ENCODE peak calls at places on chromosome 10, in eight cellular contexts. O, D, H, A, L, S, Z and C are unnamed samples.
A peak's percentile ranks its signal among the peaks of the same experiment; 100 is the strongest.

GRCh38 chr10:124375353-124375614 is 43.4 kb downstream of the OAT start:
- DNase-seq in O (no peak), D (no peak), H (no peak), A (no peak), L (no peak), S (no peak), Z (no peak), C (no peak)

GRCh38 chr10:103797857-103798256 is 57.5 kb downstream of the SH3PXD2A start:
- DNase-seq in O (no peak), D (no peak), H (no peak), A (no peak), L (no peak), S (no peak), Z (no peak), C (no peak)

GRCh38 chr10:126062132-126063032 is 166.0 kb downstream of the FANK1 start:
- DNase-seq in O (no peak), D (peak; percentile 52), H (peak; percentile 96), A (peak; percentile 28), L (peak; percentile 92), S (no peak), Z (peak; percentile 72), C (peak; percentile 95)

GRCh38 chr10:48336978-48337599 is 30.6 kb downstream of the MAPK8 start:
- DNase-seq in O (no peak), D (no peak), H (no peak), A (no peak), L (no peak), S (no peak), Z (no peak), C (no peak)

GRCh38 chr10:132488231-132488821 is 49.3 kb upstream of the INPP5A start:
- DNase-seq in O (no peak), D (no peak), H (no peak), A (no peak), L (no peak), S (no peak), Z (no peak), C (no peak)

GRCh38 chr10:29482591-29483421 is 152.0 kb downstream of the SVIL start:
- DNase-seq in O (peak; percentile 46), D (no peak), H (peak; percentile 83), A (peak; percentile 34), L (peak; percentile 33), S (no peak), Z (no peak), C (no peak)

GRCh38 chr10:125043824-125044658 is 102.1 kb downstream of the ZRANB1 start:
- DNase-seq in O (no peak), D (no peak), H (no peak), A (no peak), L (no peak), S (no peak), Z (no peak), C (no peak)

GRCh38 chr10:131636116-131636515 is 264.7 kb upstream of the PPP2R2D start:
- DNase-seq in O (no peak), D (no peak), H (no peak), A (no peak), L (no peak), S (no peak), Z (no peak), C (no peak)

GRCh38 chr10:60549686-60550085 is 160.0 kb upstream of the ANK3 start:
- DNase-seq in O (no peak), D (no peak), H (peak; percentile 56), A (peak; percentile 60), L (no peak), S (no peak), Z (no peak), C (no peak)

GRCh38 chr10:47340613-47341170 is 7.5 kb upstream of the RBP3 start:
- DNase-seq in O (peak; percentile 84), D (no peak), H (peak; percentile 29), A (peak; percentile 9), L (peak; percentile 52), S (peak; percentile 55), Z (no peak), C (no peak)

GRCh38 chr10:69403519-69403918 is 13.2 kb downstream of the TACR2 start:
- DNase-seq in O (no peak), D (no peak), H (no peak), A (no peak), L (no peak), S (no peak), Z (peak; percentile 33), C (no peak)

GRCh38 chr10:49831352-49832040 is 69.4 kb upstream of the OGDHL start:
- DNase-seq in O (no peak), D (no peak), H (peak; percentile 78), A (peak; percentile 4), L (no peak), S (no peak), Z (no peak), C (no peak)

GRCh38 chr10:32971536-32972091 is 13.6 kb upstream of the ITGB1 start:
- DNase-seq in O (no peak), D (no peak), H (no peak), A (peak; percentile 86), L (no peak), S (no peak), Z (no peak), C (no peak)

GRCh38 chr10:96638696-96639095 is 51.9 kb upstream of the TM9SF3 start:
- DNase-seq in O (no peak), D (no peak), H (no peak), A (no peak), L (no peak), S (no peak), Z (no peak), C (no peak)

GRCh38 chr10:99593312-99593711 is 26.9 kb downstream of the SLC25A28 start:
- DNase-seq in O (no peak), D (no peak), H (no peak), A (no peak), L (no peak), S (no peak), Z (no peak), C (no peak)

GRCh38 chr10:17349009-17349349 is 105.4 kb downstream of the ST8SIA6 start:
- DNase-seq in O (no peak), D (no peak), H (no peak), A (no peak), L (no peak), S (no peak), Z (no peak), C (no peak)

GRCh38 chr10:117535752-117536358 is 6.7 kb upstream of the EMX2 start:
- DNase-seq in O (no peak), D (no peak), H (no peak), A (no peak), L (no peak), S (no peak), Z (no peak), C (no peak)

GRCh38 chr10:62614389-62615157 is 189.9 kb upstream of the ADO start:
- DNase-seq in O (peak; percentile 54), D (no peak), H (peak; percentile 63), A (no peak), L (peak; percentile 28), S (no peak), Z (no peak), C (no peak)

GRCh38 chr10:120262857-120263547 is 194.0 kb upstream of the PLPP4 start:
- DNase-seq in O (no peak), D (no peak), H (no peak), A (no peak), L (no peak), S (no peak), Z (no peak), C (no peak)

GRCh38 chr10:13416760-13417159 is 68.7 kb upstream of the SEPHS1 start:
- DNase-seq in O (no peak), D (no peak), H (no peak), A (no peak), L (no peak), S (no peak), Z (no peak), C (no peak)

GRCh38 chr10:120506674-120507073 is 49.6 kb downstream of the PLPP4 start:
- DNase-seq in O (no peak), D (no peak), H (no peak), A (no peak), L (peak; percentile 9), S (no peak), Z (no peak), C (no peak)

GRCh38 chr10:98251399-98251798 is 16.6 kb downstream of the LOXL4 start:
- DNase-seq in O (no peak), D (no peak), H (no peak), A (peak; percentile 57), L (no peak), S (no peak), Z (no peak), C (no peak)

GRCh38 chr10:84140036-84140379 is 699 bp downstream of the GHITM start:
- DNase-seq in O (no peak), D (no peak), H (peak; percentile 35), A (peak; percentile 16), L (peak; percentile 19), S (no peak), Z (peak; percentile 8), C (no peak)

GRCh38 chr10:35501923-35502322 is 103.2 kb upstream of the GJD4 start:
- DNase-seq in O (no peak), D (no peak), H (no peak), A (peak; percentile 8), L (no peak), S (no peak), Z (no peak), C (no peak)

GRCh38 chr10:79047875-79048638 is 20.7 kb upstream of the ZMIZ1 start:
- DNase-seq in O (peak; percentile 69), D (no peak), H (no peak), A (no peak), L (no peak), S (no peak), Z (no peak), C (no peak)